ENCODE peak calls at places on chromosome 15, in ten cellular contexts. Q, W, J, I, U, X, S, A, C and T are unnamed samples.

GRCh38 chr15:32838338-32838737 is 120.5 kb downstream of the GREM1 start:
- DNase-seq in Q (no peak), W (no peak), J (no peak), I (no peak), U (no peak), X (no peak), S (no peak), A (no peak), C (peak), T (no peak)

GRCh38 chr15:88419830-88420229 is 47.4 kb downstream of the MRPL46 start:
- DNase-seq in Q (peak), W (no peak), J (no peak), I (peak), U (no peak), X (no peak), S (no peak), A (no peak), C (no peak), T (no peak)

GRCh38 chr15:99057697-99058420 is 47.0 kb upstream of the SYNM start:
- DNase-seq in Q (no peak), W (peak), J (no peak), I (no peak), U (no peak), X (peak), S (no peak), A (peak), C (no peak), T (no peak)

GRCh38 chr15:59322056-59322755 is 50.5 kb downstream of the MYO1E start:
- DNase-seq in Q (no peak), W (no peak), J (no peak), I (no peak), U (no peak), X (no peak), S (no peak), A (no peak), C (no peak), T (no peak)

GRCh38 chr15:58387130-58387529 is 44.7 kb upstream of the LIPC start:
- DNase-seq in Q (peak), W (no peak), J (no peak), I (peak), U (no peak), X (no peak), S (no peak), A (no peak), C (no peak), T (no peak)

GRCh38 chr15:77044228-77045042 is 26.5 kb downstream of the TSPAN3 start:
- DNase-seq in Q (no peak), W (no peak), J (no peak), I (no peak), U (no peak), X (no peak), S (no peak), A (no peak), C (peak), T (no peak)

GRCh38 chr15:72050700-72051099 is 67.2 kb downstream of the MYO9A start:
- DNase-seq in Q (no peak), W (no peak), J (no peak), I (no peak), U (no peak), X (no peak), S (no peak), A (no peak), C (no peak), T (no peak)

GRCh38 chr15:98562361-98562791 is 86.0 kb upstream of the IGF1R start:
- DNase-seq in Q (no peak), W (no peak), J (no peak), I (no peak), U (no peak), X (peak), S (no peak), A (no peak), C (no peak), T (no peak)

GRCh38 chr15:101133751-101134261 is 118.0 kb downstream of the CHSY1 start:
- DNase-seq in Q (no peak), W (no peak), J (no peak), I (no peak), U (no peak), X (no peak), S (no peak), A (no peak), C (no peak), T (no peak)

GRCh38 chr15:92781925-92782453 is 118.1 kb upstream of the CHD2 start:
- DNase-seq in Q (no peak), W (no peak), J (no peak), I (no peak), U (no peak), X (no peak), S (no peak), A (no peak), C (no peak), T (no peak)

GRCh38 chr15:80749589-80749988 is 29.6 kb upstream of the CEMIP start:
- DNase-seq in Q (peak), W (no peak), J (no peak), I (no peak), U (no peak), X (no peak), S (no peak), A (no peak), C (no peak), T (no peak)

GRCh38 chr15:80578871-80579270 is 116.2 kb upstream of the ABHD17C start:
- DNase-seq in Q (no peak), W (no peak), J (no peak), I (no peak), U (no peak), X (no peak), S (no peak), A (peak), C (no peak), T (no peak)

GRCh38 chr15:31459011-31459748 is 132.5 kb downstream of the KLF13 start:
- DNase-seq in Q (no peak), W (no peak), J (no peak), I (no peak), U (no peak), X (no peak), S (no peak), A (peak), C (no peak), T (peak)

GRCh38 chr15:99341786-99342185 is 90.5 kb downstream of the LRRC28 start:
- DNase-seq in Q (no peak), W (no peak), J (no peak), I (no peak), U (no peak), X (no peak), S (no peak), A (no peak), C (no peak), T (no peak)

GRCh38 chr15:68228143-68228970 is 1.2 kb downstream of the CLN6 start:
- DNase-seq in Q (peak), W (peak), J (peak), I (no peak), U (no peak), X (peak), S (no peak), A (no peak), C (no peak), T (no peak)

GRCh38 chr15:89630974-89631901 is 24.0 kb downstream of the KIF7 start:
- DNase-seq in Q (no peak), W (no peak), J (no peak), I (no peak), U (no peak), X (no peak), S (no peak), A (peak), C (no peak), T (no peak)

GRCh38 chr15:67004142-67004541 is 61.3 kb upstream of the SMAD3 start:
- DNase-seq in Q (no peak), W (no peak), J (no peak), I (no peak), U (no peak), X (no peak), S (no peak), A (no peak), C (no peak), T (no peak)

GRCh38 chr15:100766225-100767001 is 113.2 kb upstream of the ALDH1A3 start:
- DNase-seq in Q (no peak), W (no peak), J (no peak), I (no peak), U (no peak), X (peak), S (no peak), A (peak), C (no peak), T (no peak)

GRCh38 chr15:66293419-66294156 is at the start of gene DIS3L:
- DNase-seq in Q (peak), W (peak), J (peak), I (no peak), U (peak), X (peak), S (peak), A (peak), C (peak), T (peak)

GRCh38 chr15:62607643-62608042 is 434.9 kb upstream of the TPM1 start:
- DNase-seq in Q (peak), W (no peak), J (no peak), I (no peak), U (no peak), X (no peak), S (no peak), A (no peak), C (no peak), T (no peak)

GRCh38 chr15:30889231-30889630 is 14.5 kb upstream of the FAN1 start:
- DNase-seq in Q (no peak), W (no peak), J (no peak), I (no peak), U (no peak), X (no peak), S (no peak), A (no peak), C (peak), T (no peak)